ENCODE peak calls at places on chromosomes 12 and 14, in eight cellular contexts. J, Y, H, U, M, W, Q and I are unnamed samples.

GRCh38 chr12:26017484-26018211 is 59.2 kb downstream of the RASSF8 start:
- DNase-seq in Q (no peak), H (peak; percentile 50), Y (peak; percentile 37), M (peak; percentile 40), J (no peak), U (no peak), W (no peak), I (no peak)

GRCh38 chr14:100731846-100732765 is 5.4 kb downstream of the DLK1 start:
- DNase-seq in Q (no peak), J (no peak), H (no peak), U (no peak), W (no peak), Y (no peak), M (no peak), I (no peak)

GRCh38 chr12:15206831-15207394 is 14.3 kb downstream of the RERG start:
- DNase-seq in U (no peak), J (no peak), Y (no peak), Q (no peak), M (no peak), W (no peak), H (no peak), I (no peak)

GRCh38 chr14:99619873-99620834 is 16.1 kb upstream of the CCDC85C start:
- DNase-seq in H (peak; percentile 66), W (no peak), Q (no peak), M (peak; percentile 82), Y (no peak), J (no peak), U (no peak), I (peak; percentile 44)

GRCh38 chr12:89622115-89622514 is 86.5 kb downstream of the ATP2B1 start:
- DNase-seq in H (no peak), W (no peak), M (no peak), Y (no peak), U (no peak), Q (no peak), J (no peak), I (no peak)

GRCh38 chr14:89571502-89571901 is 154.5 kb upstream of the FOXN3 start:
- DNase-seq in J (no peak), Y (no peak), W (no peak), H (no peak), Q (no peak), U (no peak), M (no peak), I (no peak)

GRCh38 chr12:10771132-10771733 is 31.2 kb downstream of the TAS2R7 start:
- DNase-seq in W (peak; percentile 12), Q (no peak), J (no peak), M (peak; percentile 1), H (peak; percentile 74), Y (peak; percentile 32), U (no peak), I (peak; percentile 26)

GRCh38 chr12:110100315-110100970 is 23.7 kb upstream of the IFT81 start:
- DNase-seq in W (no peak), Q (peak; percentile 66), H (peak; percentile 88), M (peak; percentile 46), J (peak; percentile 64), U (peak; percentile 74), Y (peak; percentile 80), I (peak; percentile 46)

GRCh38 chr12:122413516-122414404 is 8.7 kb downstream of the CLIP1 start:
- DNase-seq in Y (no peak), M (no peak), W (no peak), J (no peak), Q (no peak), H (no peak), U (no peak), I (no peak)

GRCh38 chr14:28767851-28768548 is 1.4 kb downstream of the FOXG1 start:
- DNase-seq in Q (peak; percentile 10), H (no peak), J (no peak), U (no peak), M (no peak), Y (peak; percentile 49), W (no peak), I (no peak)

GRCh38 chr12:15131462-15131861 is 89.8 kb downstream of the RERG start:
- DNase-seq in W (peak; percentile 37), Y (no peak), J (no peak), M (no peak), H (peak; percentile 8), Q (no peak), U (no peak), I (peak; percentile 39)

GRCh38 chr12:103269962-103270361 is 225.8 kb downstream of the C12orf42 start:
- DNase-seq in H (no peak), W (no peak), Y (no peak), Q (no peak), U (no peak), M (peak; percentile 17), J (no peak), I (no peak)

GRCh38 chr14:23582906-23583760 is 4.5 kb upstream of the JPH4 start:
- DNase-seq in H (no peak), Y (no peak), M (no peak), W (no peak), U (no peak), Q (no peak), J (no peak), I (no peak)

GRCh38 chr12:46504494-46504893 is 131.9 kb upstream of the SLC38A2 start:
- DNase-seq in M (no peak), Q (no peak), H (no peak), W (no peak), U (no peak), Y (no peak), J (no peak), I (no peak)

GRCh38 chr12:13173537-13173936 is 23.0 kb upstream of the EMP1 start:
- DNase-seq in U (no peak), Q (peak; percentile 35), H (peak; percentile 87), M (no peak), J (peak; percentile 59), W (peak; percentile 92), Y (peak; percentile 80), I (peak; percentile 71)

GRCh38 chr12:12890492-12890814 is 909 bp upstream of the GPRC5A start:
- DNase-seq in M (no peak), H (no peak), U (no peak), Q (no peak), J (no peak), Y (no peak), W (no peak), I (no peak)

GRCh38 chr14:73795466-73795865 is 56.2 kb upstream of the PTGR2 start:
- DNase-seq in H (no peak), Q (no peak), M (no peak), U (no peak), J (no peak), Y (no peak), W (no peak), I (no peak)

GRCh38 chr14:22471545-22472121 is 117.4 kb downstream of the DAD1 start:
- DNase-seq in H (peak; percentile 65), J (no peak), M (no peak), U (no peak), W (no peak), Q (no peak), Y (peak; percentile 73), I (peak; percentile 27)

GRCh38 chr12:32431025-32431424 is 31.7 kb downstream of the FGD4 start:
- DNase-seq in J (no peak), Q (no peak), M (no peak), H (no peak), W (no peak), U (no peak), Y (no peak), I (no peak)

GRCh38 chr14:104978774-104979691 is 859 bp upstream of the AHNAK2 start:
- DNase-seq in W (no peak), J (no peak), M (no peak), H (no peak), Q (no peak), Y (peak; percentile 9), U (no peak), I (no peak)

GRCh38 chr12:72338437-72338836 is 66.3 kb downstream of the TRHDE start:
- DNase-seq in M (no peak), U (no peak), Y (peak; percentile 54), Q (no peak), W (no peak), H (no peak), J (no peak), I (no peak)

GRCh38 chr12:66482880-66483279 is 180.6 kb downstream of the HELB start:
- DNase-seq in M (no peak), Y (no peak), U (no peak), J (no peak), W (no peak), Q (no peak), H (no peak), I (no peak)

GRCh38 chr12:5273709-5274108 is 158.2 kb upstream of the NTF3 start:
- DNase-seq in H (no peak), J (no peak), M (no peak), W (no peak), U (no peak), Q (no peak), Y (no peak), I (no peak)

GRCh38 chr14:96053236-96053599 is 14.1 kb downstream of the C14orf132 start:
- DNase-seq in J (no peak), Q (no peak), W (no peak), U (no peak), M (no peak), Y (no peak), H (no peak), I (no peak)

GRCh38 chr12:34290191-34290995 is 268.1 kb downstream of the ALG10 start:
- DNase-seq in Y (peak; percentile 3), W (no peak), J (no peak), M (no peak), Q (no peak), U (no peak), H (no peak), I (no peak)

GRCh38 chr12:59452259-59452658 is 143.6 kb upstream of the SLC16A7 start:
- DNase-seq in W (peak; percentile 64), U (no peak), J (no peak), Q (no peak), M (peak; percentile 74), Y (no peak), H (peak; percentile 56), I (peak; percentile 75)